ENCODE peak calls at places on chromosomes 4 and X, in ten cellular contexts. B is RWPE1, I is HFFc6, J is Calu3, X is PC-3, W is GM10248, C is RWPE2, Y is A549, D is type B pancreatic cell, N is AG10803. M is an unnamed sample.

GRCh38 chr4:103498161-103499070 is 221.4 kb downstream of the TACR3 start:
- DNase-seq in J (no peak), C (no peak), N (peak; percentile 76), I (peak; percentile 66), B (peak; percentile 74), Y (no peak), W (peak; percentile 45), D (no peak), X (peak; percentile 14), M (peak; percentile 35)

GRCh38 chrX:104281564-104281963 is 26.8 kb upstream of the ESX1 start:
- DNase-seq in B (peak; percentile 7), I (no peak), J (no peak), W (no peak), Y (no peak), N (no peak), C (no peak), D (no peak), X (no peak), M (peak; percentile 10)

GRCh38 chr4:76562161-76562560 is 127.1 kb downstream of the SHROOM3 start:
- DNase-seq in D (no peak), W (no peak), Y (no peak), C (no peak), N (peak; percentile 78), I (peak; percentile 77), B (peak; percentile 34), X (peak; percentile 69), J (no peak), M (no peak)

GRCh38 chr4:123980736-123981285 is 584.2 kb downstream of the SPRY1 start:
- DNase-seq in I (no peak), N (no peak), X (no peak), D (no peak), W (no peak), B (no peak), J (no peak), C (no peak), Y (no peak), M (no peak)

GRCh38 chr4:108168213-108168671 is 490 bp downstream of the LEF1 start:
- DNase-seq in X (no peak), J (no peak), I (no peak), N (no peak), B (no peak), Y (no peak), C (no peak), W (no peak), D (no peak), M (no peak)

GRCh38 chr4:88465653-88466192 is 8.8 kb downstream of the HERC5 start:
- DNase-seq in I (no peak), D (no peak), X (no peak), J (no peak), C (no peak), W (no peak), B (no peak), N (no peak), Y (no peak), M (no peak)

GRCh38 chr4:153063490-153063889 is 127.4 kb downstream of the FHDC1 start:
- DNase-seq in I (no peak), W (no peak), B (no peak), X (no peak), J (no peak), N (no peak), C (no peak), D (no peak), Y (no peak), M (no peak)

GRCh38 chrX:145826466-145826865 is 8.8 kb downstream of the SLITRK2 start:
- DNase-seq in D (no peak), C (no peak), X (no peak), J (no peak), N (no peak), Y (no peak), B (no peak), W (no peak), I (no peak), M (no peak)

GRCh38 chrX:72305286-72306084 is at the start of gene CITED1:
- DNase-seq in W (no peak), Y (peak; percentile 15), I (no peak), X (no peak), J (peak; percentile 8), N (no peak), C (no peak), D (no peak), B (no peak), M (no peak)

GRCh38 chr4:4990857-4991540 is 28.3 kb downstream of the CYTL1 start:
- DNase-seq in Y (peak; percentile 65), N (peak; percentile 93), I (peak; percentile 95), J (peak; percentile 3), B (peak; percentile 38), X (peak; percentile 81), W (no peak), D (no peak), C (no peak), M (no peak)

GRCh38 chrX:9884031-9884779 is 83.0 kb upstream of the CLDN34 start:
- DNase-seq in B (no peak), I (no peak), D (no peak), Y (no peak), X (no peak), C (no peak), N (no peak), W (no peak), J (no peak), M (no peak)

GRCh38 chrX:9880912-9881311 is 86.2 kb upstream of the CLDN34 start:
- DNase-seq in D (no peak), I (no peak), J (no peak), W (no peak), Y (no peak), C (no peak), N (no peak), X (no peak), B (no peak), M (no peak)

GRCh38 chrX:9880237-9880636 is 86.9 kb upstream of the CLDN34 start:
- DNase-seq in X (no peak), B (no peak), D (no peak), W (no peak), N (no peak), Y (no peak), I (no peak), C (no peak), J (no peak), M (no peak)

GRCh38 chrX:9885150-9885549 is 82.0 kb upstream of the CLDN34 start:
- DNase-seq in B (peak; percentile 41), N (peak; percentile 51), Y (peak; percentile 58), C (no peak), J (peak; percentile 77), W (peak; percentile 75), D (no peak), X (peak; percentile 74), I (no peak), M (no peak)

GRCh38 chrX:9882669-9883446 is 84.3 kb upstream of the CLDN34 start:
- DNase-seq in Y (no peak), N (no peak), X (no peak), J (peak; percentile 11), B (no peak), I (no peak), W (no peak), C (no peak), D (no peak), M (no peak)
- TF ChIP-seq CTCF in Y (no peak), N (no peak), X (peak; percentile 37), J (no peak), B (no peak), I (no peak), W (no peak), C (no peak), D (peak; percentile 12), M (no peak)

GRCh38 chr4:174107749-174108354 is 175.6 kb downstream of the FBXO8 start:
- DNase-seq in N (no peak), I (no peak), W (no peak), J (no peak), X (no peak), Y (no peak), D (no peak), B (no peak), C (no peak), M (no peak)
- TF ChIP-seq CTCF in N (no peak), I (no peak), W (no peak), J (no peak), X (no peak), Y (no peak), D (no peak), B (no peak), C (no peak), M (no peak)

DNA sequence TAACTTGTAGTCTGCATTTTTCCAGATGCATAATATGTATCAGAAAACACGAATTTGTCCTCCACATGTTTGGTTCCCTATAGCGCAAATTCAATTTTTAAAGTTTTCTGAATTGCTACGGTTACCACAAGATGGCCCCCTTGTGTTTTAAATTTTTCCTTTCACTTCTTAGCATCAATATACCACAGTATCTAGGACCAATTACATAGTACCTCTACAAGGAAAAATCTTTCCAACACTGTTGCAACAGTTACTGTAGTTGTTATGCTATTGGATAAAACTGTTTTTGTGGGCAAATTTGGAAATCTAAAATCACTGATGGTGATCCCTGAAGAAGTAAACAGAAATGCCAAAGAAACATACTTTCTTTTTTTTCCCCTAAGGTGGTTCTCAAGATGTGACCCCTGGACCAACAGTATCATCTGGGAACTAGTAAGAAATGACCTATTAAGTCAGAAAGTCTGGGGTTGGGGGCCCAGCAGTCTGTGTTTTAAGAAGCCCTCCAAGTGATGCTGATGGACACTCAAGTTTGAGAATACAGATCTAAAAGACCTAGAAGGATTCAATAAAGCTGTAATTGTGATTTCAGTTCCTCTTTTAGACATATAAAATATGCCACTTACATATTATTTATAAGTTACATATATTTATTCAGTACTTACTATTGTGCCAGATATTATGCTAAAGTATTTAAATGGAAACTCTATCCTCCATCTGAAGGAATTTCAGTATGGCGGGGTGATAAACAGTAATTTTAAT is 3.1 kb downstream of the ZGRF1 start:
- DNase-seq in D (no peak), B (peak; percentile 23), N (peak; percentile 55), C (no peak), J (no peak), W (peak; percentile 27), I (peak; percentile 42), Y (peak; percentile 4), X (peak; percentile 38), M (peak; percentile 20)
- TF ChIP-seq CTCF in D (peak; percentile 75), B (peak; percentile 69), N (peak; percentile 61), C (peak; percentile 77), J (no peak), W (peak; percentile 60), I (peak; percentile 76), Y (peak; percentile 68), X (peak; percentile 66), M (peak; percentile 70)

GRCh38 chrX:5857232-5857631 is 371.4 kb downstream of the NLGN4X start:
- DNase-seq in Y (no peak), B (no peak), W (no peak), I (no peak), C (no peak), X (no peak), J (no peak), D (no peak), N (no peak), M (no peak)
- TF ChIP-seq CTCF in Y (no peak), B (no peak), W (no peak), I (no peak), C (no peak), X (no peak), J (no peak), D (no peak), N (no peak), M (no peak)

DNA sequence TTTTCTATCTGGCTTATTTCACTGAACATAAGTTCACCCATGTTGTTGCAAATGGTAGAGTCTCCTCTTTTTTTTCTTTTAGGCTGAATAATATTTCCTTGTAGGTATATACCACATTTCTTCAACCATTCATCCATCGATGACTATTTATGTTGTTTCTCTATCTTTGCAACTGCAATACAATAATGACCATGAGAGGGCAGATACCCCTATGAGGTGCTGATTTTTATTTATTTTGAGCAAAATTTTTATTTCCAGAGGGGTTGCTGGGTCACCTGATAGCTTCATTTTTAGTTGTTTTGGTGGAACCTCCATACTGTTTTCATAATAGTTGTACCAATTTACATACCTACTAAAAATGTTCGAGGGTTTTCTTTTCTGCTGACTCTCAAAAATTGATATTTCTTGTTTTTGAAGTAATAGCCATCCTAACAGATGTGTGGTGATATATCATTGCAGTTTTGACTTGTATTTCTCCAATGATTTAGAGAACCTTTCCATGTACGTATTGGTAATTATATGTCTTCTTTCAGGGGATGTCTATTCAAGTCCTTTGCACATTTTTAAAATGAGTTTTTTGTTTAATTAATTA is 1697.0 kb downstream of the PCDH7 start:
- DNase-seq in W (no peak), J (no peak), N (no peak), C (no peak), X (peak; percentile 30), I (no peak), B (no peak), D (no peak), Y (no peak), M (no peak)
- TF ChIP-seq CTCF in W (no peak), J (no peak), N (no peak), C (peak; percentile 54), X (peak; percentile 56), I (no peak), B (no peak), D (peak; percentile 56), Y (no peak), M (peak; percentile 45)